ENCODE peak calls at places on chromosomes 16 and 17, in five cellular contexts. M is stomach, C is A549, K is HCT116, D is ovary. Z is an unnamed sample.

GRCh38 chr17:45640141-45640850 is 143.8 kb upstream of the CRHR1 start:
- DNase-seq in M (peak; percentile 70), C (peak; percentile 81), K (peak; percentile 78), D (peak; percentile 64), Z (peak; percentile 15)

GRCh38 chr17:624341-624860 is 90.2 kb downstream of the VPS53 start:
- DNase-seq in M (no peak), C (no peak), K (no peak), D (no peak), Z (no peak)

GRCh38 chr17:80919331-80920284 is 72.0 kb upstream of the CHMP6 start:
- DNase-seq in M (peak; percentile 47), C (no peak), K (no peak), D (peak; percentile 40), Z (no peak)

GRCh38 chr17:5758651-5759050 is 174.3 kb upstream of the NLRP1 start:
- DNase-seq in M (no peak), C (no peak), K (peak; percentile 83), D (no peak), Z (peak; percentile 36)

GRCh38 chr16:89744813-89745212 is 23.5 kb downstream of the ZNF276 start:
- DNase-seq in M (no peak), C (no peak), K (no peak), D (peak; percentile 35), Z (no peak)

GRCh38 chr17:7748098-7748775 is 30.7 kb downstream of the DNAH2 start:
- DNase-seq in M (no peak), C (no peak), K (no peak), D (no peak), Z (no peak)

GRCh38 chr16:84600343-84601229 is 17.3 kb downstream of the COTL1 start:
- DNase-seq in M (no peak), C (no peak), K (no peak), D (no peak), Z (no peak)

GRCh38 chr16:86500708-86501510 is 9.4 kb upstream of the FOXF1 start:
- DNase-seq in M (no peak), C (no peak), K (no peak), D (no peak), Z (no peak)

GRCh38 chr16:84616515-84616914 is 1.4 kb downstream of the COTL1 start:
- DNase-seq in M (no peak), C (no peak), K (no peak), D (no peak), Z (no peak)

GRCh38 chr16:48383877-48384304 is 1.3 kb downstream of the SIAH1 start:
- DNase-seq in M (no peak), C (no peak), K (no peak), D (no peak), Z (no peak)

GRCh38 chr17:82520041-82520910 is 744 bp downstream of the FOXK2 start:
- DNase-seq in M (no peak), C (no peak), K (no peak), D (peak; percentile 43), Z (no peak)

GRCh38 chr16:11079657-11080187 is 135.4 kb downstream of the CLEC16A start:
- DNase-seq in M (no peak), C (no peak), K (no peak), D (no peak), Z (peak; percentile 68)

GRCh38 chr17:82734987-82735866 is at the start of gene FN3K:
- DNase-seq in M (peak; percentile 74), C (peak; percentile 50), K (no peak), D (peak; percentile 79), Z (no peak)

GRCh38 chr16:85523602-85524364 is 89.3 kb upstream of the GSE1 start:
- DNase-seq in M (peak; percentile 74), C (no peak), K (no peak), D (peak; percentile 53), Z (no peak)

GRCh38 chr17:81552244-81553017 is at the start of gene FAAP100:
- DNase-seq in M (peak; percentile 84), C (peak; percentile 90), K (peak; percentile 70), D (peak; percentile 76), Z (no peak)

GRCh38 chr17:1906622-1907021 is 76.8 kb downstream of the RPA1 start:
- DNase-seq in M (no peak), C (no peak), K (no peak), D (no peak), Z (no peak)

GRCh38 chr17:50573866-50574571 is 13.5 kb downstream of the CACNA1G start:
- DNase-seq in M (no peak), C (no peak), K (no peak), D (no peak), Z (no peak)

GRCh38 chr16:67115649-67116048 is 5.9 kb downstream of the PHAF1 start:
- DNase-seq in M (no peak), C (peak; percentile 68), K (peak; percentile 85), D (no peak), Z (peak; percentile 73)

GRCh38 chr17:66941773-66942452 is 22.6 kb upstream of the CACNG4 start:
- DNase-seq in M (no peak), C (no peak), K (no peak), D (no peak), Z (no peak)

GRCh38 chr17:41651625-41652460 is 27.5 kb upstream of the KRT17 start:
- DNase-seq in M (peak; percentile 89), C (no peak), K (no peak), D (no peak), Z (no peak)

GRCh38 chr16:4489030-4489429 is 12.8 kb downstream of the HMOX2 start:
- DNase-seq in M (no peak), C (no peak), K (no peak), D (no peak), Z (peak; percentile 76)

GRCh38 chr17:6910987-6911603 is 79.6 kb upstream of the TEKT1 start:
- DNase-seq in M (no peak), C (peak; percentile 56), K (peak; percentile 29), D (no peak), Z (peak; percentile 19)

GRCh38 chr16:71338193-71338592 is 20.3 kb upstream of the CALB2 start:
- DNase-seq in M (no peak), C (no peak), K (peak; percentile 80), D (no peak), Z (no peak)

GRCh38 chr16:20072524-20073202 is 1.0 kb downstream of the GPR139 start:
- DNase-seq in M (no peak), C (no peak), K (no peak), D (no peak), Z (no peak)

GRCh38 chr16:20073203-20074088 is at the start of gene GPR139:
- DNase-seq in M (no peak), C (no peak), K (no peak), D (no peak), Z (no peak)

GRCh38 chr16:20075243-20075642 is 1.6 kb upstream of the GPR139 start:
- DNase-seq in M (no peak), C (no peak), K (no peak), D (no peak), Z (no peak)

GRCh38 chr16:20079106-20079505 is 5.4 kb upstream of the GPR139 start:
- DNase-seq in M (no peak), C (no peak), K (no peak), D (no peak), Z (no peak)

GRCh38 chr16:20074089-20074956 is 633 bp upstream of the GPR139 start:
- DNase-seq in M (no peak), C (no peak), K (no peak), D (no peak), Z (no peak)
- TF ChIP-seq CTCF in M (no peak), C (no peak), K (no peak), D (no peak), Z (no peak)

DNA sequence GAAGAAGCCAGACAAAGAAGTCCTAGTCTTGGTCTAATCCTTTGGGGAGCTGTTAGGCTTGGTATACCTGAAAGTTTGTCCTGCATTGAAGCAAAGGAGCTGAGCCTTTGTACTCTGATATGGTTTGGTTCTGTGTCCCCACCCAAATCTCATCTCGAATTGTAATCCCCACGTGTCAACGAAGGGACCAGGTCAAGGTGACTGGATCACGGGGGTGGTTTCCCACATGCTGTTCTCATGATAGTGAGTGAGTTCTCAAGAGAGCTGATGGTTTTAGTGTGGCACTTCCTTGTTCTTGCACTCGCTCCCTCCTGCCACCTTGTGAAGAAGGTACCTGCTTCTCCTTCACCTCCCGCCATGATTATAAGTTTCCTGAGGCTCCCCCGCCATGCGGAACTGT is 33.6 kb downstream of the FAM20A start:
- DNase-seq in M (no peak), C (no peak), K (no peak), D (no peak), Z (no peak)
- H3K4me3 ChIP-seq in M (no peak overlapping the region), C (no peak overlapping the region), K (no peak overlapping the region), D (no peak overlapping the region), Z (no peak overlapping the region)

GRCh38 chr17:53191878-53192277 is 630.8 kb upstream of the KIF2B start:
- DNase-seq in M (no peak), C (no peak), K (no peak), D (no peak), Z (no peak)
- TF ChIP-seq CTCF in M (no peak), C (no peak), K (no peak), D (no peak), Z (peak; percentile 40)

GRCh38 chr16:56861756-56862155 is 3.3 kb upstream of the SLC12A3 start:
- DNase-seq in M (no peak), C (no peak), K (no peak), D (no peak), Z (no peak)

GRCh38 chr16:56860226-56861020 is 4.6 kb upstream of the SLC12A3 start:
- DNase-seq in M (no peak), C (no peak), K (no peak), D (no peak), Z (no peak)

GRCh38 chr16:56859636-56860035 is 5.4 kb upstream of the SLC12A3 start:
- DNase-seq in M (no peak), C (no peak), K (no peak), D (no peak), Z (no peak)

GRCh38 chr16:56862776-56863175 is 2.2 kb upstream of the SLC12A3 start:
- DNase-seq in M (no peak), C (no peak), K (no peak), D (no peak), Z (no peak)

DNA sequence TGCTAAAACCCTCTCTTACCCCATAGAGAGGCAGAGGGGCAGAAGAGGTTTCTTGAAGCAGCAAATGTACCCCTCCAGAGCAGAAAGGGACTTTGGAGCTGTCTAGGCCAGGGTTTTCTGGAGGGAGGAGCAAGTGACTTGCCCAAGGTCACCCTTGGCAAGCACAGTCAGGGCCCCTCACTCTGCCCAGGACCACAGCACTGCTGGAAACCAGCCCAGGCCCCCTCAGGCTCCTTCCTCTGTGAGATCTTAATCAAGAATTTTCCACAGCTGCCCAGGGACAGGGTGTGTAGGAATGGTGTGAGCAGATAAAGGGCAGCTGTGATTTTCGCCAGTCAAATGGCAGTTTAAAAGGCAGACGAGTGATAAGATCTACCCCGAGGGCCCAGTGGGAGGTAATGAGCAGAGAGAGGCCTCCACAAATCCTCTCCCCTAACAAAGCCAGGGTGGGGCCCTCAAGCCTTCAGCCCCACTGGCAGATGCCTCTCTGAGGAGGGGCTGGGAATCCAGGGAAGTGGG is 3.9 kb upstream of the SLC12A3 start:
- DNase-seq in M (no peak), C (no peak), K (no peak), D (no peak), Z (no peak)
- H3K4me3 ChIP-seq in M (no peak overlapping the region), C (no peak overlapping the region), K (no peak overlapping the region), D (no peak overlapping the region), Z (no peak overlapping the region)